ENCODE peak calls at places on chromosomes 7 and 10, in four cellular contexts. G, B, W and Q are unnamed samples.

GRCh38 chr10:119113805-119114732 is 10.2 kb downstream of the DENND10 start:
- DNase-seq in B (peak), G (no peak), W (peak), Q (no peak)

GRCh38 chr7:34656036-34656435 is 2.0 kb upstream of the NPSR1 start:
- DNase-seq in W (no peak), B (no peak), G (no peak), Q (no peak)

GRCh38 chr10:53754851-53755250 is 982.3 kb upstream of the MBL2 start:
- DNase-seq in B (no peak), W (no peak), G (no peak), Q (no peak)

GRCh38 chr10:5584895-5585516 is 60.2 kb downstream of the CALML3 start:
- DNase-seq in W (peak), G (peak), B (peak), Q (peak)

GRCh38 chr7:36726311-36726710 is 2.0 kb upstream of the AOAH start:
- DNase-seq in W (no peak), G (no peak), B (no peak), Q (no peak)

GRCh38 chr10:103693070-103693811 is 162.1 kb downstream of the SH3PXD2A start:
- DNase-seq in W (no peak), G (no peak), B (no peak), Q (no peak)

GRCh38 chr7:65907501-65908198 is 34.8 kb downstream of the VKORC1L1 start:
- DNase-seq in B (no peak), G (no peak), W (no peak), Q (no peak)

GRCh38 chr10:1374501-1374900 is 318.3 kb downstream of the WDR37 start:
- DNase-seq in G (no peak), W (no peak), B (no peak), Q (no peak)

GRCh38 chr10:72889391-72889831 is 4.1 kb upstream of the OIT3 start:
- DNase-seq in B (peak), G (no peak), W (peak), Q (peak)

GRCh38 chr10:93818086-93818485 is 60.4 kb downstream of the LGI1 start:
- DNase-seq in W (no peak), G (no peak), B (no peak), Q (no peak)

GRCh38 chr7:106999023-106999422 is 45.5 kb upstream of the PRKAR2B start:
- DNase-seq in B (peak), W (no peak), G (no peak), Q (no peak)

GRCh38 chr7:142832452-142832851 is 22.4 kb upstream of the EPHB6 start:
- DNase-seq in W (no peak), B (no peak), G (no peak), Q (no peak)

GRCh38 chr10:91287276-91287675 is 66.8 kb downstream of the PCGF5 start:
- DNase-seq in W (no peak), B (no peak), G (no peak), Q (no peak)

GRCh38 chr10:84004206-84004605 is 135.1 kb upstream of the GHITM start:
- DNase-seq in G (no peak), W (no peak), B (no peak), Q (no peak)

GRCh38 chr10:131452926-131453771 is 141.6 kb upstream of the TCERG1L start:
- DNase-seq in B (no peak), G (no peak), W (no peak), Q (no peak)

GRCh38 chr10:37275216-37275777 is 149.9 kb downstream of the ANKRD30A start:
- DNase-seq in B (no peak), W (no peak), G (no peak), Q (no peak)

DNA sequence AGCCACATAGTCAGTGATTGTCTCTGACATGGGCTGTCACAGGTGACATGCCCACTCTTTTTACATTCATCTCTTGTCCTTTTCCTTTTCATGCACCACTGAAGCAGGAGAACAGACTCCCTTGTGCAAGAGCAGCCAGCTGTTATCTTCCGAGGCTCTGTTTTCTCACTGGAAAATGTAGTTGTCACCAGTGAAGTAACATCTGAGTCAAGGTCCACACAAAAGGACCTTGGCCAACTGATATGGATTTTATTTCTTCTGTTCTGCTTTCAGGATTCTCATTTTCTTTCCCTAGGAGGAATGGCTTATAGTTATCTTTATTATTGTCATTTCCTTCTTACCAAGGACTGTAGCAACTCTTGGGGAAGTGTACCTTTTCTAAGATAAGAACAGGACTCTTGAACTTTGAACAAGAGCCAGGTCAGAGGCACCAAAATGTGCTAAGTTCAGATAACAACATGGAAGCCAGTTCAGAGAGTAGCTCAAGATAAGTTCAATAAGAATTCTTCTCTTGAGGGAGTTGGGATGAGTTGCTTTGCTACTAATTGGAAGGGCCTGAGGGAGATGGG is 22.7 kb downstream of the AVPI1 start:
- DNase-seq in G (no peak), W (no peak), B (no peak), Q (no peak)
- H3K4me3 ChIP-seq in G (no peak), W (no peak), B (no peak), Q (no peak)

GRCh38 chr10:80416401-80417098 is 8.2 kb downstream of the PRXL2A start:
- DNase-seq in G (no peak), W (peak), B (no peak), Q (peak)
- H3K4me3 ChIP-seq in G (no peak), W (no peak), B (no peak), Q (peak)

GRCh38 chr7:26376208-26376917 is 84.7 kb downstream of the SNX10 start:
- DNase-seq in W (no peak), G (no peak), B (no peak), Q (no peak)
- H3K4me3 ChIP-seq in W (peak), G (no peak), B (no peak), Q (peak)

GRCh38 chr10:3287566-3288445 is 115.2 kb upstream of the PITRM1 start:
- DNase-seq in W (no peak), B (no peak), G (peak), Q (no peak)
- H3K4me3 ChIP-seq in W (no peak), B (no peak), G (peak), Q (no peak)

DNA sequence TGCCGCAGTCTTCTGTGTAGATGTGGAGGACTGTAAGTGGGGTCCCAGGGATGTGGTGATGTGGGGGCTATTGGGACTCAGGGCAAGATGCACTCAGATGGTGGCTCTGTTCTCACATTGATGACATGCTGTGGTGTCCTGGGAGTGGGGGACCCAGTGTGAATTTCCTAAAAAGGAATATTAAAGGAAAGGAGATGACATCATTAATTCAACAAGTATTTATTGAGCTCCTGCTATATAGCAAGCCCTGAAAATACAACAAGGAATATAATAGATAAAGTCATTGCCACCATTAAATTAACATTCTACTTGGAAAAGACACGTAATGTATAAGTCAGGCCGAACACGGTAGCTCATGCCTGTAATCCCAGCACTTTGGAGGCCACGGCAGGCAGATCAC is 61.9 kb upstream of the MNX1 start:
- DNase-seq in B (no peak), G (no peak), W (no peak), Q (no peak)
- H3K4me3 ChIP-seq in B (no peak), G (no peak), W (no peak), Q (no peak)

DNA sequence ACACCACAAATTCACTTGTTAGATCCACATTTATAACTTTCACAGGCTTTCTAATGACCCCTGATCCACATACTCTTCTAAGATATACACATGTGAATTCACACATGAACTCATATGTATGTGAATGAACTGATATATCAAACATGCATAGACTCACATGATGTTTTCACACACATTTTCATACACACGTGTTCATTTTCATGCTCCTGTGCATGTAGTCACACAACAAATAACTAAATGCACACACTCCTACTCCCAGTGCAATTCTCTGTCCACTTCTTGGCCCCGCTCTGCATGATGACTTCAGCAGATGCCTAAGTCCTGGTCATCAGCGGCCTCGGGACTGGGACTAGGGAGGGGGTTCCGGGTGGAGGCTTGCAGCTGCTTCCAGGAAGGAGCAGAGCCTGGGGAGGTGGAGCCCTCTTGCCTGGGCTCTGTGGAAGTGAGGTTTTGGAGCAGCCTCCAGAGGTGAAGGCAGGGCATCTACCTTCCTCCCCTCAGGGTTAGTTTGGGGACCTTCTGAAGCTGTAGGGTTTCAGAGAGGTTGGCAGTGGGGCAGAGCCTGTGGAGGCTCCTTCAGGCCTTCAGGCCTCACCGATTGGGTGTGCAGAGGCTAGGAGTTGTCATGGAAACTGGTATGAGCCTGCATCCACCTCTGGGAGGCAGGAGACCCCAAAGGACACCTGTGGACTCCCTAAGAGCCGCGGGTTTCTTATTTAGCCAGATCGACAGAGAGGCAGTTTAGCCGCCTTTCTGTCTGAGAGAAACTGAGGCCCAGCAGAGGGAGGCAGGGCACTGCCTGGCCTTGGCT is 1.8 kb downstream of the LZTS2 start:
- DNase-seq in W (peak), B (peak), G (no peak), Q (peak)
- H3K4me3 ChIP-seq in W (peak), B (peak), G (no peak), Q (peak)